ENCODE peak calls at places on chromosomes 2 and 18, in seven cellular contexts. E is effector CD4-positive, alpha-beta T cell; H is small intestine; Z is stimulated activated CD4-positive, alpha-beta T cell treated with anti-CD3 and anti-CD28 coated beads, TNF-alpha, amount 100 ng/mL, for 1 hour; B is stimulated activated CD8-positive, alpha-beta memory T cell treated with anti-CD3 and anti-CD28 coated beads, Interleukin-4, amount 100 ng/mL, for 1 hour; W is AG09319; N is activated T-cell treated with anti-CD3 and anti-CD28 coated beads, Interleukin-2, amount 50 U/mL, for 48 hours. R is an unnamed sample.

GRCh38 chr2:230713331-230714121 is 884 bp downstream of the CAB39 start:
- DNase-seq in E (peak; percentile 31), H (peak; percentile 88), Z (no peak), B (no peak), W (no peak), N (peak; percentile 71), R (peak; percentile 24)

GRCh38 chr18:59189746-59190145 is 30.2 kb upstream of the GRP start:
- DNase-seq in E (no peak), H (no peak), Z (no peak), B (no peak), W (no peak), N (no peak), R (no peak)

GRCh38 chr18:58310517-58310916 is 266.5 kb downstream of the NEDD4L start:
- DNase-seq in E (no peak), H (peak; percentile 91), Z (peak; percentile 12), B (no peak), W (no peak), N (peak; percentile 56), R (no peak)

GRCh38 chr2:101307950-101308431 is 510 bp downstream of the RNF149 start:
- DNase-seq in E (peak; percentile 21), H (peak; percentile 34), Z (no peak), B (no peak), W (no peak), N (peak; percentile 64), R (no peak)

GRCh38 chr2:27212626-27213471 is 781 bp upstream of the SLC5A6 start:
- DNase-seq in E (peak; percentile 54), H (peak; percentile 66), Z (peak; percentile 17), B (no peak), W (no peak), N (no peak), R (peak; percentile 30)

GRCh38 chr2:18829976-18830375 is 240.6 kb upstream of the NT5C1B start:
- DNase-seq in E (no peak), H (no peak), Z (no peak), B (no peak), W (no peak), N (no peak), R (no peak)

GRCh38 chr2:144448389-144449027 is 71.4 kb downstream of the ZEB2 start:
- DNase-seq in E (no peak), H (no peak), Z (no peak), B (no peak), W (no peak), N (no peak), R (no peak)

GRCh38 chr2:74119324-74119723 is 28.4 kb downstream of the BOLA3 start:
- DNase-seq in E (no peak), H (no peak), Z (no peak), B (no peak), W (no peak), N (no peak), R (no peak)

GRCh38 chr2:201205516-201205850 is 22.5 kb downstream of the CASP10 start:
- DNase-seq in E (no peak), H (no peak), Z (no peak), B (no peak), W (no peak), N (no peak), R (no peak)

GRCh38 chr2:217714268-217714643 is 288.5 kb downstream of the TNS1 start:
- DNase-seq in E (no peak), H (no peak), Z (no peak), B (no peak), W (no peak), N (no peak), R (no peak)

GRCh38 chr18:42604820-42605219 is 510.7 kb downstream of the RIT2 start:
- DNase-seq in E (no peak), H (no peak), Z (no peak), B (no peak), W (no peak), N (no peak), R (no peak)